ENCODE peak calls at places on chromosomes 16 and 17, in four cellular contexts. U is H1, S is HepG2, K is GM12878. G is an unnamed sample.

GRCh38 chr17:59845595-59846390 is 47.0 kb downstream of the TUBD1 start:
- DNase-seq in U (no peak), K (no peak), S (peak), G (no peak)

GRCh38 chr17:66717680-66718079 is 117.2 kb upstream of the CACNG5 start:
- DNase-seq in K (no peak), S (no peak), U (no peak), G (no peak)

GRCh38 chr17:82238562-82239201 is 9.8 kb downstream of the SLC16A3 start:
- DNase-seq in U (no peak), S (no peak), K (no peak), G (no peak)

GRCh38 chr16:70746708-70747424 is 54.1 kb downstream of the VAC14 start:
- DNase-seq in K (no peak), S (peak), U (no peak), G (no peak)

GRCh38 chr16:15779664-15780351 is 77.0 kb downstream of the MYH11 start:
- DNase-seq in U (no peak), K (no peak), S (no peak), G (no peak)

GRCh38 chr17:38568845-38569510 is 36.8 kb downstream of the SRCIN1 start:
- DNase-seq in U (no peak), K (no peak), S (no peak), G (no peak)

GRCh38 chr16:86566601-86566965 is at the start of gene FOXC2:
- DNase-seq in U (no peak), K (no peak), S (no peak), G (peak)

GRCh38 chr16:585351-585750 is 4.5 kb upstream of the RAB40C start:
- DNase-seq in U (no peak), S (peak), K (no peak), G (no peak)

GRCh38 chr17:17818088-17818526 is 18.7 kb downstream of the SREBF1 start:
- DNase-seq in S (no peak), K (no peak), U (no peak), G (no peak)

GRCh38 chr16:53864819-53865491 is 161.0 kb downstream of the FTO start:
- DNase-seq in S (peak), U (no peak), K (no peak), G (no peak)

GRCh38 chr16:50265260-50265659 is 1.1 kb upstream of the ADCY7 start:
- DNase-seq in U (no peak), K (no peak), S (peak), G (no peak)

GRCh38 chr16:52353249-52353648 is 193.7 kb downstream of the TOX3 start:
- DNase-seq in U (no peak), S (no peak), K (no peak), G (no peak)

GRCh38 chr17:78661092-78661770 is 84.0 kb upstream of the DNAH17 start:
- DNase-seq in S (no peak), U (no peak), K (no peak), G (no peak)

GRCh38 chr17:38815576-38816193 is 9.4 kb downstream of the CWC25 start:
- DNase-seq in K (no peak), S (no peak), U (no peak), G (no peak)

GRCh38 chr17:77824780-77825280 is 133.7 kb upstream of the TNRC6C start:
- DNase-seq in U (no peak), S (no peak), K (no peak), G (no peak)

GRCh38 chr16:1870365-1871082 is 1.4 kb downstream of the MEIOB start:
- DNase-seq in K (no peak), S (peak), U (no peak), G (no peak)

GRCh38 chr17:83194761-83195329 is 115.4 kb downstream of the METRNL start:
- DNase-seq in K (no peak), U (no peak), S (no peak), G (no peak)

GRCh38 chr17:8192070-8192815 is 2.3 kb upstream of the BORCS6 start:
- DNase-seq in K (peak), S (peak), U (no peak), G (peak)

GRCh38 chr17:76735586-76736348 is 1.4 kb downstream of the SRSF2 start:
- DNase-seq in S (no peak), K (no peak), U (no peak), G (no peak)

GRCh38 chr17:19744492-19744891 is 3.6 kb downstream of the ALDH3A1 start:
- DNase-seq in K (no peak), U (no peak), S (no peak), G (peak)

GRCh38 chr16:11089504-11090124 is 145.2 kb downstream of the CLEC16A start:
- DNase-seq in U (no peak), K (no peak), S (no peak), G (no peak)

GRCh38 chr17:13001991-13002615 is 15.7 kb downstream of the ELAC2 start:
- DNase-seq in S (no peak), K (no peak), U (no peak), G (no peak)

GRCh38 chr16:52552643-52553042 is 5.7 kb upstream of the TOX3 start:
- DNase-seq in S (no peak), U (no peak), K (no peak), G (no peak)

GRCh38 chr17:17416400-17417360 is 60.1 kb upstream of the MED9 start:
- DNase-seq in U (no peak), S (peak), K (no peak), G (no peak)

GRCh38 chr17:57086069-57086930 is 1.3 kb downstream of the AKAP1 start:
- DNase-seq in K (no peak), S (peak), U (no peak), G (peak)

GRCh38 chr17:56300191-56300590 is 146.9 kb downstream of the ANKFN1 start:
- DNase-seq in S (no peak), K (no peak), U (no peak), G (no peak)

DNA sequence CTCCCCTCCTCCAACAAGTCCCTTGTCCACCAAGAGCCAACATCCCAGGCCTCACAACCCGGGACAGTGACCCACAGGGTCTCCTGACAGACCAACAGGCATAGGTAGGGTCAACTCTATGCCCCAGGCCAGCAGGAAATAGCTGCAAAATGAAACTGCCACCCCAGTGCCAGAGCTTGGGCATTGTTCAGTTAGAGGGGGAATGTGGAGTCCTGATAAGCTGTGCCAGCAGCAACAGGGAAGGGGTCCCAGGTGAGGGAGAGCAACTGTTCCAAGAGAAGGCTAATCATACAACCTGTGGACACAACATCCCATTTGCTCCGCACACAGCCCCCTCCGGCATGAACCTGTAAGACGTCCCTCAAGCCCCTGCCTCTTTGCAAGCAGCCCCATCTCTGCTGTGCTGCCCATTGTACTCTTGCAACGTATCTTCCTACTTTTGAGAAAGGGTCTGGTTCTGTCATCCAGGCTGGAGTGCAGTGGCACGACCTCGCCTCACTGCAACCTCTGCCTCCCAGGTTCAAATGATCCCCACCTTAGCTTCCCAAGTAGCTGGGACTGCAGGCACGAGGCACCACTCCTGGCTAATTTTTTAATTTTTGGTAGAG is 17.2 kb downstream of the CTRB2 start:
- DNase-seq in U (no peak), K (no peak), S (no peak), G (no peak)
- TF ChIP-seq ATF3 in U (no peak), K (no peak), S (no peak), G (no peak)

GRCh38 chr17:36592316-36592710 is 634 bp downstream of the DHRS11 start:
- DNase-seq in U (no peak), K (no peak), S (no peak), G (peak)
- TF ChIP-seq ATF3 in U (no peak), K (no peak), S (no peak), G (no peak)

DNA sequence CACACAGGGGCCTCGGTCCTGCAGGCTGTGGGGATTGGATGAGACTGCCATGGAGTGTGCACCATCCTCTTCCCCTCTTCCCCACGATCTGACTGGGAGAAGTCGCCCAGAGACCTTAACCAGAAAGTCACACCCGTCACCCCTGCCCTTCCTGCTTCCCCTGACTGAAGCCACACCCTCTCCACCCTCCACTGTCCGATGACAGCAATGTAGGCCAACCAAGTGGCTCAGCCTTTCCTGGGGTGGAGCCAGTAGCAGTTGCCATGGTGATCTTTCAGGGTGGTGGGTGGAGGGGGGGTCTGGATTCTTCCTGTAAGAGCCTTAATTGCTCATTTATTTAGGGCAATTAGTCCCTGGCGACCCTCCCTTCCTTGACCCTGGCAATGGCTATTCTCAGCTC is 37.5 kb upstream of the PHB1 start:
- DNase-seq in K (no peak), U (no peak), S (no peak), G (no peak)
- TF ChIP-seq ATF3 in K (no peak), U (no peak), S (no peak), G (no peak)

GRCh38 chr17:32529604-32530003 is 42.8 kb downstream of the CDK5R1 start:
- DNase-seq in K (no peak), U (no peak), S (no peak), G (no peak)
- TF ChIP-seq ATF3 in K (no peak), U (no peak), S (no peak), G (no peak)

GRCh38 chr17:70892527-70892926 is 723.2 kb downstream of the KCNJ2 start:
- DNase-seq in U (no peak), S (no peak), K (no peak), G (no peak)

GRCh38 chr17:70901870-70902269 is 732.5 kb downstream of the KCNJ2 start:
- DNase-seq in U (no peak), S (no peak), K (no peak), G (no peak)

GRCh38 chr17:70891301-70891700 is 722.0 kb downstream of the KCNJ2 start:
- DNase-seq in U (no peak), S (no peak), K (no peak), G (no peak)

GRCh38 chr17:70896843-70897242 is 727.5 kb downstream of the KCNJ2 start:
- DNase-seq in K (no peak), U (no peak), S (no peak), G (no peak)
- TF ChIP-seq ATF3 in K (no peak), U (no peak), S (no peak), G (no peak)

DNA sequence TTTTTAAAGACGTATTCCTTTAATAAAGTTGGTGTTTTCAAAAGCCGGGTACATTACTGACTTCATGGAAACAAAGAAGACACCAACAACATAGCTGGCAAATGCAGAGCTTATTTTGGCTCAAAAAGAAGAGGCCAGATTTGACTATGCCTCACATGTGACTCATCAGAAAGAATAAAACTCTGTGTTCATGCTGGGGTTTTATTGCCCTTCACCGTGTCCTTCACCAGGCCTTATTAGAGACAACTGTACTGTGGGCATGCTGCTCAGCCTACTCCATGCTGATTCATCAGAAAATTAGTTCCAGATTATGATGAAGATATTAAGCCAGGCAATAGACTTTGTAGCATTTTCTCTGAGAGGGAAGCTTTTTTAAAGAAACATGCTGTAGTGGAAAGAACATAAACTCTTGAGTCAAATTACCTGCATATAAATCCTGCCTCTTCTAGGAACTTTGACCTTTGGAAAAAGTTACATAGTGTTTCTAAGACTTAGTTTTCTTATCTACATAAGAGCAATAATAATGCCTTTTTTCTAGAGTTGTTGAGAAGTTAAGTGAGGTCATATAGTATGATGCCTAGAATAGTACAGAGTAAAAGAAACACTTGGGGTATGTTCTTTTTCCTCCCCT is 89.7 kb downstream of the CYB561 start:
- DNase-seq in K (no peak), S (no peak), U (no peak), G (no peak)
- TF ChIP-seq ATF3 in K (no peak), S (no peak), U (no peak), G (no peak)

GRCh38 chr16:75243667-75244224 is 7.7 kb downstream of the BCAR1 start:
- DNase-seq in K (no peak), S (no peak), U (no peak), G (no peak)

GRCh38 chr16:75244225-75244792 is 7.1 kb downstream of the BCAR1 start:
- DNase-seq in K (no peak), S (no peak), U (no peak), G (no peak)

GRCh38 chr16:75246504-75247205 is 4.8 kb downstream of the BCAR1 start:
- DNase-seq in K (no peak), U (no peak), S (no peak), G (no peak)

GRCh38 chr16:75247249-75247648 is 4.2 kb downstream of the BCAR1 start:
- DNase-seq in U (no peak), S (no peak), K (no peak), G (no peak)

GRCh38 chr16:75244844-75245758 is 6.3 kb downstream of the BCAR1 start:
- DNase-seq in S (peak), K (no peak), U (peak), G (peak)
- TF ChIP-seq ATF3 in S (peak), K (no peak), U (no peak), G (no peak)

DNA sequence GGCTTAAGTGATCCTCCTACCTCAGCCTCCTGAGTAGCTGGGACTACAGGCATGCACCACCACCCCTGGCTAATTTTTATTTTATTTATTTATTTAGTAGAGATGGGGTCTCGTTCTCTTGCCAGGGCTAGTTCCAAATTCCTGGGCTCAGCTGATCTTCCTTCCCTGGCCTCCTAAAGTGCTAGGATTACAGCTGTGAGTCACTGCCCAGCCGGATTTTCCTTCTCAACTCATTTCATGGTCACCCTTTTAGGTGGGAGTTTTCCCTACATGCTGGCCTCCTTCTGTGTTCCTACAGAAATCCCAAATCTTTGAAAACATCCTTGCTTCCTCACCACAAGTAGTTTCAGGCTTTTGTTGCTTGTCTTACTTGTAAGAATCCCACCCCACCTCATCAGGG is 102.1 kb upstream of the SIAH1 start:
- DNase-seq in S (no peak), U (no peak), K (no peak), G (no peak)
- TF ChIP-seq ATF3 in S (no peak), U (no peak), K (no peak), G (no peak)